ENCODE peak calls at places on chromosomes 3 and 15, in seven cellular contexts. D is fibroblast of the aortic adventitia; K is A673; A is GM06990; C is OCI-LY7; S is CD8-positive, alpha-beta T cell; T is dorsolateral prefrontal cortex. L is an unnamed sample.

GRCh38 chr3:45606991-45607712 is 12.6 kb downstream of the LIMD1 start:
- DNase-seq in A (no peak), K (no peak), T (no peak), D (peak; percentile 48), S (no peak), C (no peak), L (no peak)

GRCh38 chr15:79032656-79033055 is 57.9 kb downstream of the RASGRF1 start:
- DNase-seq in T (no peak), K (no peak), C (no peak), A (no peak), D (no peak), S (no peak), L (no peak)

GRCh38 chr3:43349759-43350158 is 63.4 kb downstream of the SNRK start:
- DNase-seq in S (no peak), T (no peak), K (no peak), C (no peak), D (no peak), A (no peak), L (no peak)

GRCh38 chr3:69710153-69710977 is 28.9 kb upstream of the MITF start:
- DNase-seq in S (no peak), D (no peak), C (no peak), T (no peak), A (no peak), K (no peak), L (no peak)

GRCh38 chr3:81643721-81644120 is 117.7 kb downstream of the GBE1 start:
- DNase-seq in T (no peak), D (peak; percentile 41), A (no peak), K (peak; percentile 58), S (no peak), C (no peak), L (no peak)

GRCh38 chr3:166362698-166363097 is 525.5 kb upstream of the BCHE start:
- DNase-seq in A (no peak), S (no peak), T (no peak), D (no peak), C (no peak), K (no peak), L (no peak)

GRCh38 chr15:63895194-63895593 is 61.4 kb upstream of the HERC1 start:
- DNase-seq in D (no peak), A (no peak), T (no peak), K (no peak), S (no peak), C (no peak), L (no peak)

GRCh38 chr15:79403501-79403900 is 28.6 kb upstream of the MINAR1 start:
- DNase-seq in C (no peak), D (no peak), K (no peak), S (no peak), A (no peak), T (no peak), L (no peak)

GRCh38 chr15:67100808-67101581 is 35.6 kb downstream of the SMAD3 start:
- DNase-seq in C (peak; percentile 82), D (no peak), T (no peak), S (no peak), K (no peak), A (peak; percentile 78), L (peak; percentile 60)

GRCh38 chr3:12170207-12170606 is 11.5 kb upstream of the TIMP4 start:
- DNase-seq in T (no peak), K (no peak), S (no peak), D (peak; percentile 38), C (no peak), A (no peak), L (no peak)

GRCh38 chr15:45747426-45747825 is 112.6 kb downstream of the SQOR start:
- DNase-seq in T (no peak), A (no peak), S (no peak), C (no peak), K (no peak), D (no peak), L (no peak)

GRCh38 chr3:97863025-97863424 is 41.2 kb downstream of the CRYBG3 start:
- DNase-seq in S (no peak), T (no peak), D (peak; percentile 40), C (no peak), K (no peak), A (no peak), L (no peak)

GRCh38 chr3:155989536-155989935 is 119.1 kb downstream of the GMPS start:
- DNase-seq in K (no peak), C (no peak), D (no peak), A (no peak), S (no peak), T (no peak), L (no peak)

GRCh38 chr3:150114873-150115570 is 144.3 kb upstream of the PFN2 start:
- DNase-seq in S (no peak), D (peak; percentile 43), C (no peak), K (peak; percentile 48), A (peak; percentile 58), T (no peak), L (peak; percentile 63)

GRCh38 chr15:68173119-68173518 is 32.0 kb downstream of the CALML4 start:
- DNase-seq in S (no peak), C (no peak), A (no peak), T (no peak), D (no peak), K (no peak), L (no peak)

GRCh38 chr3:62655319-62656063 is 219.7 kb downstream of the CADPS start:
- DNase-seq in T (no peak), S (no peak), K (no peak), C (no peak), A (no peak), D (no peak), L (no peak)

GRCh38 chr3:62662680-62663079 is 212.5 kb downstream of the CADPS start:
- DNase-seq in K (no peak), S (no peak), A (no peak), T (no peak), C (no peak), D (no peak), L (no peak)

GRCh38 chr3:62653806-62654205 is 221.4 kb downstream of the CADPS start:
- DNase-seq in S (no peak), K (no peak), T (no peak), A (no peak), C (no peak), D (no peak), L (no peak)

GRCh38 chr3:62659660-62660059 is 215.6 kb downstream of the CADPS start:
- DNase-seq in T (no peak), K (peak; percentile 1), C (peak; percentile 48), D (no peak), A (no peak), S (no peak), L (no peak)
- TF ChIP-seq CTCF in T (no peak), K (peak; percentile 33), C (peak; percentile 87), D (no peak), A (peak; percentile 24), S (no peak), L (peak; percentile 1)

GRCh38 chr3:59149166-59149565 is 99.3 kb upstream of the CFAP20DC start:
- DNase-seq in D (no peak), A (no peak), T (no peak), C (no peak), S (no peak), K (no peak), L (no peak)

GRCh38 chr3:59142581-59142980 is 92.8 kb upstream of the CFAP20DC start:
- DNase-seq in A (no peak), C (no peak), K (no peak), S (no peak), T (no peak), D (no peak), L (no peak)

GRCh38 chr3:59138966-59139365 is 89.1 kb upstream of the CFAP20DC start:
- DNase-seq in K (no peak), T (no peak), A (no peak), C (no peak), S (no peak), D (no peak), L (no peak)

DNA sequence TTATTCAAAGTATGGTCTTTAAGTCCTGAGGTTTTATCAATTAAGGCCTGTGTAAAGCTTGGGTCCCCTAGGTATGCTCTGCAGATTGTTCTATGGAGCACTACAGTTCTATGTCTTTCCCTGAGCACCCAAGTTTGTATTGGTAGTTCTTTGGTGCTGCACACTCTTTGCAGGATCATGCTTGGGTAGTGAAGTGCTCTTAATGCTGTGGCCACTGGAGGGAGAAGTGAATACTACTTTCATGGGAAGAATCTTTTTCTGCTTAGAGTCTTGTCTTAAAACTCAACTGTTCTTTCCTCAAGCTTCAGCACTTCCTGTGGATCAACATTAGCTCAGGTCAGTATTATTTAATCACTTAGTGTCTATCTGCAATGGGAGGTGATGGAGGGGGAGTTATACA is 93.6 kb upstream of the CFAP20DC start:
- DNase-seq in T (no peak), D (no peak), K (no peak), S (no peak), C (no peak), A (no peak), L (no peak)
- TF ChIP-seq CTCF in T (no peak), D (peak; percentile 15), K (no peak), S (no peak), C (peak; percentile 19), A (peak; percentile 19), L (no peak)

DNA sequence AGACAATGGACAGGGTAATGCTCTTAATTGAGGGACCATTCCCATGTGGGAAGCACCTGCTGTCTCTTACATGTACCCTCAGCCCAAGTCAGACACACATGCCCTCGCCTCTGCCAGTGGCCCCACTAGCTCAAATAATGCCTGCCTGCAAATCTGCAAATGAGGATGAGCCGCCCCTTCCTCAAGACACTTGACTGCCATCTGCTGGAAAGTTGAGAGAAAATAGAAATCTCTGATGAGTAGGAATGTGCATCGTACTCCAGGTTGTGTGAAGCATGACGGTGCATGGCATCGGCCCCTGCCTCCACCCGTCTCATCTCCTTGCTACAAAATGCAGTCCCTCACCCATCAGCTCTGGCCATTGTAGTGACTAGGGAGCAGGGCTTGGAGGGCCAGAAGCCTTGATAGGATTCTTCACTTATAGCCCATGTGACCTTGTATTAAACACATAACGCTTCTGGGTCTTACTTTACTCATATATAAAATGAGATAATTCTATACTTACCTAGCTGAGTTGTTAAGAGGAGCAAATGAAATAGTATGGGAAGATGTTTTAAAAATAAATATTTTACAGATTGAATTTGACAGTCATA is 6.3 kb upstream of the SCN5A start:
- DNase-seq in K (peak; percentile 56), D (peak; percentile 39), A (no peak), S (no peak), C (peak; percentile 51), T (no peak), L (peak; percentile 49)
- TF ChIP-seq CTCF in K (peak; percentile 51), D (peak; percentile 51), A (peak; percentile 54), S (no peak), C (peak; percentile 78), T (peak; percentile 60), L (peak; percentile 57)

GRCh38 chr3:57179580-57180410 is 14.6 kb upstream of the IL17RD start:
- DNase-seq in T (no peak), A (no peak), C (peak; percentile 47), S (no peak), D (peak; percentile 42), K (no peak), L (no peak)
- TF ChIP-seq CTCF in T (no peak), A (peak; percentile 48), C (peak; percentile 80), S (no peak), D (peak; percentile 52), K (peak; percentile 35), L (peak; percentile 60)

GRCh38 chr3:141308588-141309218 is 59.6 kb upstream of the ZBTB38 start:
- DNase-seq in S (no peak), A (no peak), K (peak; percentile 54), C (no peak), D (peak; percentile 47), T (peak; percentile 54), L (no peak)
- TF ChIP-seq CTCF in S (no peak), A (peak; percentile 29), K (peak; percentile 55), C (peak; percentile 44), D (peak; percentile 60), T (peak; percentile 49), L (peak; percentile 12)

GRCh38 chr3:57331078-57331477 is 38.6 kb upstream of the ASB14 start:
- DNase-seq in T (no peak), C (peak; percentile 6), S (no peak), D (no peak), K (no peak), A (no peak), L (no peak)
- TF ChIP-seq CTCF in T (no peak), C (peak; percentile 38), S (no peak), D (no peak), K (no peak), A (no peak), L (no peak)